ENCODE peak calls at places on chromosome 2, in four cellular contexts. F is tibial nerve, Y is dorsolateral prefrontal cortex, A is GM12865. R is an unnamed sample.
A peak's percentile ranks its signal among the peaks of the same experiment; 100 is the strongest.

GRCh38 chr2:158414538-158414937 is 42.0 kb downstream of the CCDC148 start:
- DNase-seq in F (no peak), Y (no peak), A (no peak), R (no peak)

GRCh38 chr2:231800493-231801091 is 14.3 kb downstream of the COPS7B start:
- DNase-seq in F (no peak), Y (no peak), A (peak; percentile 44), R (no peak)

GRCh38 chr2:76008001-76008702 is 297.4 kb upstream of the GCFC2 start:
- DNase-seq in F (no peak), Y (no peak), A (peak; percentile 66), R (no peak)

GRCh38 chr2:71498261-71498701 is 44.9 kb downstream of the DYSF start:
- DNase-seq in F (no peak), Y (no peak), A (no peak), R (no peak)

GRCh38 chr2:188042412-188042811 is 249.3 kb upstream of the GULP1 start:
- DNase-seq in F (no peak), Y (no peak), A (no peak), R (no peak)

GRCh38 chr2:174176898-174177297 is 71.4 kb downstream of the OLA1 start:
- DNase-seq in F (no peak), Y (no peak), A (no peak), R (no peak)

GRCh38 chr2:41657231-41657630 is 390.6 kb upstream of the PKDCC start:
- DNase-seq in F (no peak), Y (no peak), A (no peak), R (no peak)

GRCh38 chr2:37648316-37649011 is 23.0 kb downstream of the CDC42EP3 start:
- DNase-seq in F (no peak), Y (no peak), A (peak; percentile 59), R (peak; percentile 82)

GRCh38 chr2:25491966-25492532 is 150.3 kb upstream of the DNMT3A start:
- DNase-seq in F (no peak), Y (no peak), A (no peak), R (no peak)

GRCh38 chr2:61210332-61210981 is 48.5 kb downstream of the C2orf74 start:
- DNase-seq in F (no peak), Y (no peak), A (no peak), R (no peak)

GRCh38 chr2:65344182-65344581 is 88.2 kb downstream of the SPRED2 start:
- DNase-seq in F (no peak), Y (no peak), A (no peak), R (no peak)

GRCh38 chr2:28054916-28055315 is 164.4 kb downstream of the BABAM2 start:
- DNase-seq in F (no peak), Y (no peak), A (no peak), R (no peak)

GRCh38 chr2:238265605-238266004 is 22.8 kb downstream of the PER2 start:
- DNase-seq in F (no peak), Y (no peak), A (no peak), R (no peak)

GRCh38 chr2:129058981-129059380 is 740.3 kb upstream of the HS6ST1 start:
- DNase-seq in F (no peak), Y (no peak), A (no peak), R (no peak)

GRCh38 chr2:219352448-219353023 is 20.0 kb upstream of the RESP18 start:
- DNase-seq in F (peak; percentile 17), Y (peak; percentile 52), A (peak; percentile 59), R (peak; percentile 69)

GRCh38 chr2:41981417-41981816 is 66.4 kb upstream of the PKDCC start:
- DNase-seq in F (no peak), Y (no peak), A (no peak), R (no peak)

GRCh38 chr2:68115965-68116364 is 41.7 kb upstream of the PNO1 start:
- DNase-seq in F (no peak), Y (no peak), A (no peak), R (no peak)

GRCh38 chr2:160680974-160681373 is 187.4 kb upstream of the RBMS1 start:
- DNase-seq in F (no peak), Y (no peak), A (no peak), R (no peak)

GRCh38 chr2:190843874-190844699 is 36.5 kb upstream of the GLS start:
- DNase-seq in F (no peak), Y (no peak), A (peak; percentile 66), R (no peak)

GRCh38 chr2:100752628-100753333 is 67.2 kb upstream of the NPAS2 start:
- DNase-seq in F (no peak), Y (no peak), A (no peak), R (no peak)

GRCh38 chr2:122748552-122749011 is 993.1 kb downstream of the TSN start:
- DNase-seq in F (no peak), Y (no peak), A (no peak), R (no peak)

GRCh38 chr2:233301811-233302210 is 5.8 kb upstream of the SAG start:
- DNase-seq in F (no peak), Y (no peak), A (no peak), R (no peak)

GRCh38 chr2:100923461-100924020 is 78.5 kb upstream of the RPL31 start:
- DNase-seq in F (no peak), Y (no peak), A (no peak), R (no peak)

GRCh38 chr2:9311488-9311887 is 104.9 kb downstream of the ASAP2 start:
- DNase-seq in F (peak; percentile 36), Y (peak; percentile 90), A (no peak), R (peak; percentile 76)

GRCh38 chr2:109466674-109467575 is 146.8 kb downstream of the SEPTIN10 start:
- DNase-seq in F (no peak), Y (no peak), A (no peak), R (peak; percentile 66)

GRCh38 chr2:16862474-16862873 is 196.8 kb upstream of the CYRIA start:
- DNase-seq in F (no peak), Y (no peak), A (no peak), R (no peak)

DNA sequence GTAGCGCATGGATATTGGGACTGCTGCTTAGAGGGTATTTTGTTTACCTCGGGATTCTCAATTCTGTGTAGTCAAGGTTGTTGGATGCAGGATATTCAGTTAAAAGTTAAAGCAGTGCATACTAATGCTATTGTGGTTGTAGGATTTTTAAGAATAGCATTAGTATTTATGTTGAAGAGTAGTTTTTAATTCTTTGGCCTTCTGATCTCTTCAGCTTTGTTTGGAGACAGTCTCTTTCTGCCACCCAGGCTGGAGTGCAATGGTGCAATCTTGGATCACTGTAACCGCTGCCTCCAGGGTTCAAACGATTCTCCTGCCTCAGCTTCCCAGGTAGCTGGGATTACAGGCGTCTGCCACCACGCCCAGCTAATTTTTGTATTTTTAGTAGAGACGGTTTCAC is 1.5 kb downstream of the RHBDD1 start:
- DNase-seq in F (no peak), Y (no peak), A (no peak), R (no peak)
- H3K4me3 ChIP-seq in F (no peak overlapping the region), Y (no peak overlapping the region), A (peak overlapping the region; percentile 99), R (no peak overlapping the region)

GRCh38 chr2:218271865-218272530 is 1.7 kb downstream of the PNKD start:
- DNase-seq in F (no peak), Y (no peak), A (no peak), R (no peak)
- H3K4me3 ChIP-seq in F (peak overlapping the region; percentile 94), Y (no peak overlapping the region), A (no peak overlapping the region), R (peak overlapping the region; percentile 85)

DNA sequence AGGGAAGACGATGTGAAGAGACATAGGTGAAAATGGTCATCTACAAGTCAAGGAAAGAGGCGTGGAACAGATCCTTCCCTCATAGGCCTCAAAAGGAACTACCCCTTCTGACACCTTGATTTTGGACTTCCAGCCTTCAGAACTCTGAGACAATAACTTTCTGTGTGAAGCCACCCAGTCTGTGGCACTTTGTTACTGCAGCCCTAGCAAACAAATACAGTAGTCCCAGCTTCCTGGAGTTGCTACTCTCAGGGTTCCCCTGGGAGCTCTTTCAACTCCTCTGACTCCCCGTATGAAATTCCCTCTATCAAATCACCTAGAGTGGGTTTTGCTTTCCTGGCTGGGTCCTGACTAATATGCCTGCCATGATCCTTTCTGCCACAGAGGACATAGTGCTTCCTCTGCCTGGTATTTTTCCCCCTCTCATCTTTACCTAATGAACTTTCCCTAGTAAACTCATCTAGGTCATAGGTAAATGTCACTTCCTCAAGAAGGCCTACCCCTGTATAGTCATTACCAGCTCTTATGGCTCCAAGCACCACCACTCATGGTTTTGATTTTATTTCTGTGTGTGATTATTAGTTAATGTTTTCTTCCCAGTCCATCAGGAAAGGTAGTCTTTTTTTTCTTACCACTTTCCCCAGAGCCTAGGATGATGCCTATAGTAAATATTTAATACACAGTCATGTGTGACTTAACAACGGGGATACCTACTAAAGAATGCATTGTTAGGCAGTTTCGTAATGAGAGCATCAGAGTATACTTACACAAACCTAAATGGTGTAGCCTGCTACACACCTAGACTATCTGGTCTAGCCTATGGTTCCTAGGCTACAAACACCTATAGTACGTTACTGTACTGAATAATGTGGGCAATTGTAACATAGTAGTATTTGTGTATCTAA is 111.5 kb upstream of the LGALSL start:
- DNase-seq in F (no peak), Y (no peak), A (no peak), R (no peak)
- H3K4me3 ChIP-seq in F (no peak overlapping the region), Y (no peak overlapping the region), A (no peak overlapping the region), R (no peak overlapping the region)

GRCh38 chr2:54589340-54590215 is 133.5 kb downstream of the SPTBN1 start:
- DNase-seq in F (no peak), Y (no peak), A (peak; percentile 68), R (no peak)

GRCh38 chr2:54588244-54588899 is 132.2 kb downstream of the SPTBN1 start:
- DNase-seq in F (no peak), Y (no peak), A (peak; percentile 41), R (no peak)

GRCh38 chr2:54591551-54591950 is 131.9 kb upstream of the EML6 start:
- DNase-seq in F (no peak), Y (no peak), A (no peak), R (no peak)

GRCh38 chr2:54589038-54589339 is 132.9 kb downstream of the SPTBN1 start:
- DNase-seq in F (no peak), Y (no peak), A (no peak), R (no peak)

DNA sequence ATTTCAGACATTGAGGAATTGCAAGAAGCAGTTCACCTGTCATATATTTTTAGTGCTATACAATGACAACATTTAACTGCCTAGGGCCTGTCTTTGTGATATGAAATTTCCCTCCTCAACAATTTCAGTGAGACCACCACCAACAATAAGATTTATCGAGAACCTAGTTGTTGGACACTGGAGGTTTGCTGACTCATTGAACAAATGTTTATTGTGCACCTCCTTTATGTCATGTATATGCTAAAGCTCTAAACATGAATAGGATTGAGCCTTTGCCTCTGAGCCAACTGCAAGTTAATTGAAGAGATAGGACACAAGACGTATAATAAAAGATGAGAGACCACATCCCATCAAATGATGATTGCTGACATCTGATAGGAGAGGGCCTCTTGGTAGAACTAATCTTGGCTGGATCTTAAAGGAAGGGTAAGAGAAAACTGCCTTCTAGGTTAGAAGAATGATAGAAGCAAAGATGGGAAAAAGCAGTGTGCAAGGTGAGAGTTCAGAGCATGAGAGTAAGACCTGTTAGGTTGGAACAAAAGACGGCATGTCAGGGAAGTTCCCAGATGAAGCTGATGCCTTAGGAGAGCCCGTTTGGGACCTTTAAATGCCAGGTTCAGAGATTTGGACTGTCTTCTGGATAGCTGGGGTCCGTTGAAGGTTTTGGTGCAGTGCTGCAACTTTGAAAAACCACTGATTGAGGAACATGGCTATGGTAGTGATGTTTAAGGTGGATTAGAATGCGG is 133.1 kb upstream of the EML6 start:
- DNase-seq in F (no peak), Y (no peak), A (no peak), R (no peak)
- H3K4me3 ChIP-seq in F (no peak overlapping the region), Y (no peak overlapping the region), A (no peak overlapping the region), R (no peak overlapping the region)

R was measured in ascending aorta.